ENCODE peak calls at places on chromosomes 16 and 17, in seven cellular contexts. N is fibroblast of lung, K is caudate nucleus, S is neural crest cell, B is NCI-H510A, X is epithelial cell of esophagus, T is upper lobe of left lung. D is an unnamed sample.

GRCh38 chr17:4900231-4901107 is 1.1 kb downstream of the C17orf107 start:
- DNase-seq in N (peak; percentile 21), K (no peak), S (no peak), B (no peak), X (no peak), T (peak; percentile 42), D (no peak)

GRCh38 chr16:20624882-20625807 is 49.0 kb upstream of the ACSM2B start:
- DNase-seq in N (no peak), K (no peak), S (no peak), B (peak; percentile 51), X (no peak), T (no peak), D (no peak)

GRCh38 chr17:72143245-72143644 is 22.4 kb downstream of the SOX9 start:
- DNase-seq in N (no peak), K (no peak), S (no peak), B (peak; percentile 56), X (no peak), T (no peak), D (no peak)

GRCh38 chr16:89132194-89133005 is 38.7 kb downstream of the ACSF3 start:
- DNase-seq in N (no peak), K (no peak), S (no peak), B (no peak), X (no peak), T (no peak), D (no peak)

GRCh38 chr16:88970539-88971065 is 6.4 kb downstream of the CBFA2T3 start:
- DNase-seq in N (no peak), K (no peak), S (no peak), B (no peak), X (no peak), T (no peak), D (no peak)

GRCh38 chr17:80629298-80630028 is 84.8 kb downstream of the RPTOR start:
- DNase-seq in N (no peak), K (no peak), S (no peak), B (no peak), X (no peak), T (no peak), D (no peak)

GRCh38 chr17:38893612-38894011 is 23.8 kb downstream of the LASP1 start:
- DNase-seq in N (peak; percentile 62), K (no peak), S (no peak), B (no peak), X (no peak), T (no peak), D (no peak)

GRCh38 chr16:23903001-23903414 is 67.2 kb downstream of the PRKCB start:
- DNase-seq in N (no peak), K (no peak), S (no peak), B (no peak), X (peak; percentile 29), T (no peak), D (no peak)

GRCh38 chr17:62626719-62627218 is 701 bp upstream of the MRC2 start:
- DNase-seq in N (peak; percentile 82), K (no peak), S (peak; percentile 64), B (no peak), X (peak; percentile 61), T (no peak), D (peak; percentile 63)

GRCh38 chr17:66431910-66432309 is 129.5 kb downstream of the PRKCA start:
- DNase-seq in N (peak; percentile 91), K (peak; percentile 9), S (no peak), B (no peak), X (peak; percentile 81), T (no peak), D (peak; percentile 88)

GRCh38 chr16:77307764-77308561 is 108.8 kb downstream of the SYCE1L start:
- DNase-seq in N (peak; percentile 90), K (no peak), S (no peak), B (no peak), X (peak; percentile 97), T (no peak), D (no peak)

GRCh38 chr17:64385187-64386083 is 5.2 kb downstream of the PECAM1 start:
- DNase-seq in N (peak; percentile 96), K (no peak), S (no peak), B (no peak), X (peak; percentile 60), T (peak; percentile 85), D (peak; percentile 83)

GRCh38 chr16:27313422-27314160 is at the start of gene IL4R:
- DNase-seq in N (peak; percentile 75), K (no peak), S (peak; percentile 34), B (peak; percentile 30), X (peak; percentile 49), T (peak; percentile 91), D (peak; percentile 95)

GRCh38 chr17:55763856-55764255 is 13.0 kb downstream of the PCTP start:
- DNase-seq in N (no peak), K (no peak), S (no peak), B (no peak), X (peak; percentile 14), T (no peak), D (peak; percentile 53)

GRCh38 chr17:45719335-45720071 is 64.6 kb upstream of the CRHR1 start:
- DNase-seq in N (peak; percentile 89), K (no peak), S (no peak), B (no peak), X (peak; percentile 74), T (no peak), D (peak; percentile 31)

GRCh38 chr16:15601212-15601879 is 41.6 kb downstream of the MARF1 start:
- DNase-seq in N (no peak), K (no peak), S (no peak), B (peak; percentile 87), X (no peak), T (peak; percentile 45), D (no peak)

GRCh38 chr16:89322381-89323119 is 105.0 kb downstream of the ZNF778 start:
- DNase-seq in N (peak; percentile 77), K (no peak), S (peak; percentile 39), B (peak; percentile 65), X (peak; percentile 41), T (peak; percentile 89), D (peak; percentile 91)

GRCh38 chr17:76485569-76485968 is 15.7 kb downstream of the RHBDF2 start:
- DNase-seq in N (no peak), K (no peak), S (no peak), B (no peak), X (no peak), T (peak; percentile 60), D (no peak)

GRCh38 chr17:56715613-56716357 is 117.9 kb downstream of the C17orf67 start:
- DNase-seq in N (peak; percentile 61), K (peak; percentile 21), S (peak; percentile 81), B (peak; percentile 52), X (peak; percentile 83), T (peak; percentile 83), D (peak; percentile 93)

GRCh38 chr17:74994440-74994839 is 7.0 kb downstream of the CDR2L start:
- DNase-seq in N (peak; percentile 83), K (no peak), S (no peak), B (no peak), X (peak; percentile 65), T (no peak), D (no peak)

D was measured in cardiac muscle cell.